ENCODE peak calls at places on chromosomes 5 and 9, in five cellular contexts. A is foreskin fibroblast; J is T-helper 2 cell; U is activated T-cell treated with anti-CD3 and anti-CD28 coated beads, Interleukin-2, amount 50 U/mL, for 72 hours; E is GM10248. W is an unnamed sample.
A peak's percentile ranks its signal among the peaks of the same experiment; 100 is the strongest.

GRCh38 chr5:150299571-150300327 is 3.0 kb downstream of the ARSI start:
- DNase-seq in U (no peak), J (no peak), A (no peak), E (no peak), W (no peak)

GRCh38 chr9:27407966-27408365 is 111.0 kb upstream of the EQTN start:
- DNase-seq in A (peak; percentile 6), U (no peak), E (no peak), J (no peak), W (no peak)

GRCh38 chr5:137105351-137105750 is 393.8 kb downstream of the SPOCK1 start:
- DNase-seq in A (no peak), E (no peak), U (no peak), J (no peak), W (no peak)

GRCh38 chr9:130366072-130366471 is 78.7 kb upstream of the ASS1 start:
- DNase-seq in U (no peak), A (no peak), E (no peak), J (no peak), W (no peak)

GRCh38 chr5:14351086-14351661 is 208.0 kb downstream of the TRIO start:
- DNase-seq in U (no peak), J (no peak), A (no peak), E (no peak), W (no peak)

GRCh38 chr5:172106511-172107356 is 81.3 kb downstream of the STK10 start:
- DNase-seq in U (peak; percentile 55), J (peak; percentile 57), A (peak; percentile 64), E (peak; percentile 64), W (no peak)

GRCh38 chr5:65695162-65695755 is 26.6 kb downstream of the SGTB start:
- DNase-seq in A (no peak), E (peak; percentile 31), J (no peak), U (no peak), W (no peak)

GRCh38 chr5:32233696-32234447 is 59.8 kb upstream of the GOLPH3 start:
- DNase-seq in J (no peak), U (no peak), A (peak; percentile 81), E (no peak), W (no peak)

GRCh38 chr9:78369644-78370219 is 72.8 kb downstream of the PSAT1 start:
- DNase-seq in E (peak; percentile 53), A (peak; percentile 83), U (peak; percentile 47), J (peak; percentile 27), W (peak; percentile 88)

W was measured in posterior cingulate gyrus.